ENCODE peak calls at places on chromosomes 2 and 18, in four cellular contexts. One of them, this sample, is unnamed.

GRCh38 chr2:29072971-29073725 is 1.2 kb downstream of the PCARE start:
- DNase-seq in HepG2: no peak
- DNase-seq in GM12878: no peak
- DNase-seq in K562: no peak
- DNase-seq in this sample: no peak

GRCh38 chr2:178865121-178865520 is 57.9 kb upstream of the TTN start:
- DNase-seq in HepG2: no peak
- DNase-seq in GM12878: no peak
- DNase-seq in K562: no peak
- DNase-seq in this sample: no peak

GRCh38 chr18:22136395-22136794 is 33.0 kb upstream of the GATA6 start:
- DNase-seq in HepG2: no peak
- DNase-seq in GM12878: no peak
- DNase-seq in K562: no peak
- DNase-seq in this sample: peak; percentile 61

GRCh38 chr18:78822886-78823285 is 156.7 kb upstream of the SALL3 start:
- DNase-seq in HepG2: no peak
- DNase-seq in GM12878: no peak
- DNase-seq in K562: no peak
- DNase-seq in this sample: no peak

GRCh38 chr2:214103199-214104001 is 307.5 kb upstream of the VWC2L start:
- DNase-seq in HepG2: no peak
- DNase-seq in GM12878: no peak
- DNase-seq in K562: no peak
- DNase-seq in this sample: no peak

GRCh38 chr2:146986161-146986560 is 858.7 kb upstream of the ACVR2A start:
- DNase-seq in HepG2: no peak
- DNase-seq in GM12878: peak; percentile 23
- DNase-seq in K562: no peak
- DNase-seq in this sample: no peak

GRCh38 chr2:35846-36245 is 10.5 kb downstream of the FAM110C start:
- DNase-seq in HepG2: no peak
- DNase-seq in GM12878: no peak
- DNase-seq in K562: no peak
- DNase-seq in this sample: no peak

GRCh38 chr2:172172513-172173217 is 70.0 kb upstream of the DLX2 start:
- DNase-seq in HepG2: peak; percentile 43
- DNase-seq in GM12878: no peak
- DNase-seq in K562: peak; percentile 63
- DNase-seq in this sample: peak; percentile 87

GRCh38 chr2:70941701-70942100 is 6.0 kb downstream of the ATP6V1B1 start:
- DNase-seq in HepG2: no peak
- DNase-seq in GM12878: no peak
- DNase-seq in K562: no peak
- DNase-seq in this sample: no peak

GRCh38 chr2:121473502-121473901 is 57.2 kb upstream of the RNU4ATAC start:
- DNase-seq in HepG2: no peak
- DNase-seq in GM12878: no peak
- DNase-seq in K562: no peak
- DNase-seq in this sample: no peak

GRCh38 chr2:3596891-3597290 is 2.0 kb downstream of the COLEC11 start:
- DNase-seq in HepG2: no peak
- DNase-seq in GM12878: no peak
- DNase-seq in K562: no peak
- DNase-seq in this sample: no peak

GRCh38 chr2:177529166-177529565 is 136.6 kb downstream of the AGPS start:
- DNase-seq in HepG2: no peak
- DNase-seq in GM12878: no peak
- DNase-seq in K562: no peak
- DNase-seq in this sample: no peak

GRCh38 chr2:164388511-164388910 is 232.8 kb downstream of the GRB14 start:
- DNase-seq in HepG2: peak; percentile 51
- DNase-seq in GM12878: peak; percentile 3
- DNase-seq in K562: no peak
- DNase-seq in this sample: no peak

GRCh38 chr2:239178954-239179353 is 221.9 kb downstream of the HDAC4 start:
- DNase-seq in HepG2: no peak
- DNase-seq in GM12878: no peak
- DNase-seq in K562: no peak
- DNase-seq in this sample: no peak

GRCh38 chr2:22406625-22407024 is 978.4 kb upstream of the KLHL29 start:
- DNase-seq in HepG2: no peak
- DNase-seq in GM12878: no peak
- DNase-seq in K562: no peak
- DNase-seq in this sample: no peak

GRCh38 chr2:180618570-180618969 is 361.8 kb upstream of the UBE2E3 start:
- DNase-seq in HepG2: no peak
- DNase-seq in GM12878: no peak
- DNase-seq in K562: no peak
- DNase-seq in this sample: no peak

GRCh38 chr2:190649035-190649797 is at the start of gene NAB1:
- DNase-seq in HepG2: peak; percentile 15
- DNase-seq in GM12878: no peak
- DNase-seq in K562: no peak
- DNase-seq in this sample: peak; percentile 47

GRCh38 chr2:156901373-156902031 is 356.0 kb upstream of the GALNT5 start:
- DNase-seq in HepG2: no peak
- DNase-seq in GM12878: no peak
- DNase-seq in K562: no peak
- DNase-seq in this sample: no peak

GRCh38 chr18:9173770-9174233 is 37.2 kb downstream of the ANKRD12 start:
- DNase-seq in HepG2: no peak
- DNase-seq in GM12878: no peak
- DNase-seq in K562: no peak
- DNase-seq in this sample: no peak

GRCh38 chr18:78770149-78771139 is 209.2 kb upstream of the SALL3 start:
- DNase-seq in HepG2: no peak
- DNase-seq in GM12878: no peak
- DNase-seq in K562: no peak
- DNase-seq in this sample: no peak

GRCh38 chr2:47346-48218 is 1.3 kb upstream of the FAM110C start:
- DNase-seq in HepG2: no peak
- DNase-seq in GM12878: no peak
- DNase-seq in K562: no peak
- DNase-seq in this sample: no peak

GRCh38 chr2:203688798-203689197 is 17.6 kb upstream of the CD28 start:
- DNase-seq in HepG2: no peak
- DNase-seq in GM12878: peak; percentile 68
- DNase-seq in K562: no peak
- DNase-seq in this sample: no peak

GRCh38 chr2:226216578-226216977 is 583.0 kb downstream of the IRS1 start:
- DNase-seq in HepG2: no peak
- DNase-seq in GM12878: no peak
- DNase-seq in K562: no peak
- DNase-seq in this sample: no peak
- TF ChIP-seq FOXM1 in HepG2: no peak
- TF ChIP-seq FOXM1 in GM12878: no peak
- TF ChIP-seq FOXM1 in K562: no peak
- TF ChIP-seq FOXM1 in this sample: no peak

GRCh38 chr2:34474646-34475045 is 875.5 kb upstream of the FAM98A start:
- DNase-seq in HepG2: no peak
- DNase-seq in GM12878: no peak
- DNase-seq in K562: no peak
- DNase-seq in this sample: no peak

GRCh38 chr2:34480366-34480765 is 881.3 kb upstream of the FAM98A start:
- DNase-seq in HepG2: no peak
- DNase-seq in GM12878: no peak
- DNase-seq in K562: no peak
- DNase-seq in this sample: no peak

DNA sequence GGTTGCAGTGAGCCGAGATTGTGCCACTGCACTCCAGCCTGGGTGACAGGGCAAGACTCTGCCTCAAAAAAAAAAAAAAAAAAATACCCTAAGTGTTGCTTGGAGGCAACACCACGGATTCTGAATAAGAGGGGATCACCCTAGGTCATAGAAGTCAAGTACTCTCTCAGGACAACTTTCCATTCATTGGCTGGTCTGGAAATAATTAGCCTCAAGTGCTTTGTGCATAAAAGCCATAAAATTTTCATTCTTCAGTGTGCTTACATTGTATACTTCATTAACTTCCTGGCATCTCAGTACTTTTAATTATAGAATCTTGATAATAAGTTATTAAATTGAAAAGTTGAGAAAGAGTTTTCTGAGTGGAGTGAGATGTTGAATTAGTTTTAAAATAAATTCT is 876.0 kb upstream of the FAM98A start:
- DNase-seq in HepG2: no peak
- DNase-seq in GM12878: no peak
- DNase-seq in K562: no peak
- DNase-seq in this sample: no peak
- TF ChIP-seq BHLHE40 in HepG2: no peak
- TF ChIP-seq BHLHE40 in GM12878: no peak
- TF ChIP-seq BHLHE40 in K562: no peak
- TF ChIP-seq BHLHE40 in this sample: no peak

GRCh38 chr2:218284106-218284811 is 8.0 kb downstream of the TMBIM1 start:
- DNase-seq in HepG2: no peak
- DNase-seq in GM12878: no peak
- DNase-seq in K562: peak; percentile 33
- DNase-seq in this sample: no peak
- TF ChIP-seq FOXK2 in HepG2: no peak
- TF ChIP-seq FOXK2 in GM12878: no peak
- TF ChIP-seq FOXK2 in K562: no peak
- TF ChIP-seq FOXK2 in this sample: no peak

GRCh38 chr2:217669831-217670230 is 333.0 kb downstream of the TNS1 start:
- DNase-seq in HepG2: no peak
- DNase-seq in GM12878: no peak
- DNase-seq in K562: no peak
- DNase-seq in this sample: no peak

GRCh38 chr2:217673555-217674088 is 329.2 kb downstream of the TNS1 start:
- DNase-seq in HepG2: no peak
- DNase-seq in GM12878: no peak
- DNase-seq in K562: no peak
- DNase-seq in this sample: no peak

GRCh38 chr2:217671043-217671442 is 331.8 kb downstream of the TNS1 start:
- DNase-seq in HepG2: no peak
- DNase-seq in GM12878: no peak
- DNase-seq in K562: no peak
- DNase-seq in this sample: no peak

GRCh38 chr2:217671871-217672270 is 330.9 kb downstream of the TNS1 start:
- DNase-seq in HepG2: no peak
- DNase-seq in GM12878: no peak
- DNase-seq in K562: no peak
- DNase-seq in this sample: no peak

GRCh38 chr2:217672472-217672871 is 330.3 kb downstream of the TNS1 start:
- DNase-seq in HepG2: no peak
- DNase-seq in GM12878: no peak
- DNase-seq in K562: no peak
- DNase-seq in this sample: no peak
- TF ChIP-seq FOXM1 in HepG2: no peak
- TF ChIP-seq FOXM1 in GM12878: no peak
- TF ChIP-seq FOXM1 in K562: no peak
- TF ChIP-seq FOXM1 in this sample: no peak

GRCh38 chr2:23533014-23533730 is 148.2 kb downstream of the KLHL29 start:
- DNase-seq in HepG2: no peak
- DNase-seq in GM12878: no peak
- DNase-seq in K562: no peak
- DNase-seq in this sample: no peak
- TF ChIP-seq BHLHE40 in HepG2: no peak
- TF ChIP-seq BHLHE40 in GM12878: no peak
- TF ChIP-seq BHLHE40 in K562: no peak
- TF ChIP-seq BHLHE40 in this sample: no peak

GRCh38 chr2:46937457-46937856 is 21.9 kb upstream of the MCFD2 start:
- DNase-seq in HepG2: no peak
- DNase-seq in GM12878: no peak
- DNase-seq in K562: no peak
- DNase-seq in this sample: no peak
- TF ChIP-seq FOXK2 in HepG2: no peak
- TF ChIP-seq FOXK2 in GM12878: no peak
- TF ChIP-seq FOXK2 in K562: no peak
- TF ChIP-seq FOXK2 in this sample: no peak

GRCh38 chr2:240933048-240933965 is 27.2 kb downstream of the CROCC2 start:
- DNase-seq in HepG2: no peak
- DNase-seq in GM12878: no peak
- DNase-seq in K562: no peak
- DNase-seq in this sample: no peak
- TF ChIP-seq FOXM1 in HepG2: no peak
- TF ChIP-seq FOXM1 in GM12878: no peak
- TF ChIP-seq FOXM1 in K562: no peak
- TF ChIP-seq FOXM1 in this sample: no peak

DNA sequence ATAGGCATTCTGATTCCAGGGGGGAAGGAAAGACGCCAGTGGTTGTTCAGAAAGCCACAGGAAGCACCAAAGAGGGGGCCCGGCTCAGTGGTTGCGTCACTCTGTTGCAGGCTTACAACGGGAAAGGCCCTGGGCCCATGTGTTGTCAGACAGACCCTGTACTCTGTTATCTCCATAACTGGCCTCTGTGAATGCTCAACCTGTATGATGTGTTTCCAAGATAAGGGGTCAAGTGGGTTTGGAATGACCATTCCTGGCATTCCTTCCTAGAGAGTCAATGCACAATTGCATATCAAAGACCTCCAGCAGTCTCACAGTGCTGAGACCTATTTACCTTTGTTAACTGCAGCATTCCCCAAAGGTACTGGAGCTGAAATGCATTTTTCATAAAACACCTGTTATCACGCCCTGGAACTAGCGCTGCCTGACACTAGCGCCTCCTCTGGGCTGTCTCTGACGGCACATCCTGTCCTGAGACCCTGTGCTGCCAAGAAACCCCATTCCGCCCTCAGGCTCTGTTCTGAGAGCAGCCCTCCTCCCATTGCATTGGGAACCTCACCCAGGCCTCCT is 13.2 kb upstream of the LRRFIP1 start:
- DNase-seq in HepG2: peak; percentile 100
- DNase-seq in GM12878: no peak
- DNase-seq in K562: no peak
- DNase-seq in this sample: no peak
- TF ChIP-seq BHLHE40 in HepG2: peak; percentile 45
- TF ChIP-seq BHLHE40 in GM12878: no peak
- TF ChIP-seq BHLHE40 in K562: no peak
- TF ChIP-seq BHLHE40 in this sample: no peak